ENCODE peak calls at places on chromosomes 13 and 19, in nine cellular contexts. M, Z, I, B, O, K, J, X and G are unnamed samples.
A peak's percentile ranks its signal among the peaks of the same experiment; 100 is the strongest.

GRCh38 chr19:51271015-51271600 is 20.2 kb downstream of the SIGLECL1 start:
- DNase-seq in M (no peak), Z (no peak), I (no peak), B (no peak), O (no peak), K (no peak), J (no peak), X (no peak), G (no peak)

GRCh38 chr19:56839665-56840451 is 668 bp downstream of the PEG3 start:
- DNase-seq in M (peak; percentile 91), Z (no peak), I (peak; percentile 66), B (no peak), O (peak; percentile 95), K (peak; percentile 98), J (no peak), X (no peak), G (no peak)

GRCh38 chr19:52941941-52942370 is 18.7 kb upstream of the ZNF888 start:
- DNase-seq in M (peak; percentile 29), Z (no peak), I (no peak), B (no peak), O (peak; percentile 22), K (peak; percentile 41), J (no peak), X (no peak), G (no peak)

GRCh38 chr13:112532837-112533745 is 54.9 kb downstream of the TUBGCP3 start:
- DNase-seq in M (no peak), Z (no peak), I (no peak), B (no peak), O (no peak), K (no peak), J (no peak), X (no peak), G (no peak)

GRCh38 chr19:39843919-39844793 is 2.0 kb downstream of the FBL start:
- DNase-seq in M (peak; percentile 63), Z (no peak), I (no peak), B (peak; percentile 79), O (no peak), K (no peak), J (no peak), X (no peak), G (peak; percentile 68)

GRCh38 chr19:14496849-14497346 is 971 bp upstream of the GIPC1 start:
- DNase-seq in M (no peak), Z (no peak), I (no peak), B (no peak), O (no peak), K (no peak), J (no peak), X (no peak), G (no peak)

GRCh38 chr13:96581741-96582140 is 412.5 kb downstream of the OXGR1 start:
- DNase-seq in M (no peak), Z (no peak), I (no peak), B (no peak), O (no peak), K (no peak), J (no peak), X (no peak), G (no peak)

GRCh38 chr19:32227561-32228165 is 117.7 kb upstream of the ZNF507 start:
- DNase-seq in M (no peak), Z (no peak), I (no peak), B (no peak), O (no peak), K (no peak), J (no peak), X (no peak), G (no peak)

GRCh38 chr19:45769821-45770191 is 754 bp upstream of the SIX5 start:
- DNase-seq in M (no peak), Z (no peak), I (no peak), B (peak; percentile 70), O (peak; percentile 45), K (peak; percentile 72), J (peak; percentile 42), X (no peak), G (peak; percentile 66)

GRCh38 chr19:37572203-37572602 is 22.4 kb downstream of the ZNF571 start:
- DNase-seq in M (peak; percentile 41), Z (no peak), I (no peak), B (no peak), O (no peak), K (no peak), J (no peak), X (no peak), G (no peak)

GRCh38 chr19:52691737-52692136 is 43.1 kb downstream of the ZNF611 start:
- DNase-seq in M (no peak), Z (no peak), I (no peak), B (no peak), O (no peak), K (no peak), J (no peak), X (no peak), G (peak; percentile 27)

GRCh38 chr19:1145635-1146417 is 28.2 kb downstream of the SBNO2 start:
- DNase-seq in M (no peak), Z (no peak), I (no peak), B (no peak), O (no peak), K (no peak), J (no peak), X (no peak), G (no peak)

GRCh38 chr19:1146418-1146711 is 27.7 kb downstream of the SBNO2 start:
- DNase-seq in M (no peak), Z (no peak), I (no peak), B (no peak), O (no peak), K (no peak), J (no peak), X (no peak), G (no peak)

GRCh38 chr19:1149259-1150045 is 24.6 kb downstream of the SBNO2 start:
- DNase-seq in M (no peak), Z (no peak), I (no peak), B (no peak), O (no peak), K (no peak), J (no peak), X (no peak), G (no peak)

GRCh38 chr19:1146858-1147780 is 26.9 kb downstream of the SBNO2 start:
- DNase-seq in M (no peak), Z (no peak), I (no peak), B (no peak), O (no peak), K (no peak), J (no peak), X (no peak), G (no peak)

GRCh38 chr19:1147934-1148549 is 26.0 kb downstream of the SBNO2 start:
- DNase-seq in M (no peak), Z (no peak), I (no peak), B (peak; percentile 56), O (no peak), K (no peak), J (no peak), X (no peak), G (no peak)
- TF ChIP-seq CTCF in M (no peak), Z (no peak), I (no peak), B (no peak), O (no peak), K (no peak), J (no peak), X (no peak), G (no peak)

GRCh38 chr13:36817996-36818395 is 1.0 kb upstream of the RFXAP start:
- DNase-seq in M (no peak), Z (no peak), I (no peak), B (no peak), O (no peak), K (no peak), J (no peak), X (no peak), G (no peak)
- TF ChIP-seq CTCF in M (no peak), Z (no peak), I (no peak), B (peak; percentile 15), O (no peak), K (no peak), J (no peak), X (no peak), G (no peak)

GRCh38 chr13:38641164-38641948 is 45.5 kb upstream of the FREM2 start:
- DNase-seq in M (no peak), Z (no peak), I (no peak), B (no peak), O (no peak), K (no peak), J (no peak), X (no peak), G (no peak)
- TF ChIP-seq CTCF in M (peak; percentile 21), Z (peak; percentile 5), I (no peak), B (no peak), O (peak; percentile 19), K (no peak), J (no peak), X (peak; percentile 51), G (no peak)

DNA sequence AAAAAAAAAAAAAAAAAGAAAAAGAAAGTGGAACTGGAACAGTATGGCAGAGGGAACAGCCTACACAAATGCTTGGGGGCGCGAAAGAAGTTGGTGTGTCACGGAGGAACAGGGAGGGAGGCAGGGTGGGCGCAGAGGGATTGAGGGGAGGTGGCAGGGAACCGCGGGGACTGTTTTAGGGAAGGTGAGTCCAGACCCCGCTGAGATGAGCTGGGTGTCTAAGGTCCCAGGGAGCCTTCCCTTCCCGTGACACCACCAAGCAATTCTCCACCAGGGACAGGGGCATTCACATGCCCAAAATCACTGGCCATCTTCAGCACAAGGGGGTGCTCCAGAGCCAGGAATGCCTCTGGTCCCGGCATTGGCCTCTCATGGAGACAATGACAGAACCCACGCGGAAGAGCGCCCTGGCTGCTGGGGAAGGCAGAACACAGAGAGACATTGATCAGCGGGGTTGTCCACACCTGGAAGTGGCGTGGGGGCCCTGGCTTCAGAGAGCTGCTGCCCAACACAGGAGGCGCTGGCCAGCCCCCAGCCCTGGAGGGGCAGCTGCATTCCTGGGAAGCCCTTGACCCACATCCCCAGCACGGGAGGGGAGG is 6.9 kb downstream of the PEAK3 start:
- DNase-seq in M (peak; percentile 59), Z (no peak), I (no peak), B (peak; percentile 68), O (peak; percentile 68), K (no peak), J (no peak), X (peak; percentile 66), G (peak; percentile 71)
- TF ChIP-seq CTCF in M (peak; percentile 48), Z (peak; percentile 48), I (no peak), B (peak; percentile 40), O (peak; percentile 64), K (peak; percentile 61), J (no peak), X (peak; percentile 72), G (peak; percentile 10)